ENCODE peak calls at places on chromosomes 2 and 18, in five cellular contexts. E is AG04449, A is fibroblast of mammary gland, F is cardiac muscle cell, U is A549. W is an unnamed sample.

GRCh38 chr2:101768480-101769077 is 71.1 kb downstream of the MAP4K4 start:
- DNase-seq in F (no peak), E (no peak), U (no peak), A (no peak), W (no peak)

GRCh38 chr2:121309801-121310200 is 24.8 kb upstream of the TFCP2L1 start:
- DNase-seq in U (no peak), A (peak), F (no peak), E (no peak), W (no peak)

GRCh38 chr18:9619990-9620389 is 5.6 kb upstream of the PPP4R1 start:
- DNase-seq in F (peak), A (no peak), U (no peak), E (no peak), W (no peak)

GRCh38 chr2:36963106-36963505 is 3.2 kb downstream of the STRN start:
- DNase-seq in F (no peak), E (no peak), A (no peak), U (no peak), W (no peak)

GRCh38 chr2:211062213-211062612 is 505.8 kb downstream of the CPS1 start:
- DNase-seq in A (no peak), U (no peak), E (no peak), F (no peak), W (no peak)

GRCh38 chr2:197946562-197946961 is 142.2 kb downstream of the PLCL1 start:
- DNase-seq in F (no peak), A (peak), U (no peak), E (no peak), W (no peak)

GRCh38 chr2:107529146-107529545 is 297.5 kb upstream of the RGPD4 start:
- DNase-seq in U (no peak), F (peak), A (peak), E (no peak), W (no peak)

GRCh38 chr2:231601356-231602229 is 8.9 kb downstream of the TEX44 start:
- DNase-seq in U (peak), E (no peak), A (peak), F (peak), W (peak)

GRCh38 chr2:113253453-113253852 is 25.3 kb downstream of the PAX8 start:
- DNase-seq in U (no peak), E (no peak), F (no peak), A (no peak), W (no peak)

GRCh38 chr2:133667-134593 is 87.6 kb upstream of the FAM110C start:
- DNase-seq in U (no peak), F (no peak), E (no peak), A (no peak), W (no peak)

GRCh38 chr2:235263205-235264120 is 230.4 kb upstream of the AGAP1 start:
- DNase-seq in E (peak), U (peak), A (peak), F (peak), W (peak)

GRCh38 chr2:198930170-198930569 is 527.6 kb downstream of the SATB2 start:
- DNase-seq in F (no peak), E (no peak), U (no peak), A (no peak), W (no peak)

GRCh38 chr2:37873749-37874330 is 51.2 kb upstream of the RMDN2 start:
- DNase-seq in E (no peak), U (no peak), A (no peak), F (no peak), W (no peak)

GRCh38 chr2:105929506-105929905 is 184.8 kb downstream of the NCK2 start:
- DNase-seq in E (no peak), A (peak), F (peak), U (no peak), W (no peak)

GRCh38 chr2:23669413-23670244 is 257.3 kb downstream of the ATAD2B start:
- DNase-seq in F (peak), E (no peak), U (no peak), A (peak), W (no peak)

GRCh38 chr18:49510393-49511115 is 23.5 kb upstream of the C18orf32 start:
- DNase-seq in E (no peak), A (peak), F (peak), U (peak), W (peak)

GRCh38 chr2:98479959-98480524 is 35.4 kb downstream of the INPP4A start:
- DNase-seq in F (peak), U (no peak), E (no peak), A (peak), W (no peak)

GRCh38 chr2:118430510-118431187 is 342.4 kb downstream of the INSIG2 start:
- DNase-seq in A (peak), F (peak), U (peak), E (no peak), W (no peak)

GRCh38 chr2:16553222-16553621 is 112.4 kb downstream of the CYRIA start:
- DNase-seq in F (peak), A (peak), U (peak), E (no peak), W (peak)

GRCh38 chr2:222318026-222318711 is 19.4 kb upstream of the PAX3 start:
- DNase-seq in E (no peak), U (peak), F (peak), A (peak), W (peak)

GRCh38 chr2:10271946-10272345 is 30.8 kb upstream of the HPCAL1 start:
- DNase-seq in E (no peak), A (no peak), F (no peak), U (no peak), W (no peak)

GRCh38 chr2:44934962-44935853 is 6.3 kb upstream of the SIX3 start:
- DNase-seq in U (no peak), F (no peak), E (no peak), A (no peak), W (no peak)

DNA sequence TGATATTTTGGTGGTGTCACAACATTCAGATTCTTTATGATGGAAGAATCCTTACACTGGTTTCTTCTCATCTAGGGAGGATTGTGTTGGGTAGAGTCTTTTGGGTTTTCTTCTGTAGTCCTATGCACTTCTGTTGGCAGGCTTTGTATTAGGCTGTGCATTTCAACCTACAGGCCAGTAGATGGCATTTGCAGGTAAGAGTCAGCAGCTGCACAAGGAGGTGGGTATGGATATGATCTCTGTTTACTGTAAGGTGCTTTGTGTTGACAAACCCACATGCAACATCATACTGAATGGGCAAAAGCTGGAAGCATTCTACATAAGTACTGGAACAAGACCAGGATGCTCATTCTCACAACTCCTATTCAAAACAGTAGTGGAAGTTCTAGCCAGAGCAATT is 656.8 kb downstream of the METTL4 start:
- DNase-seq in E (no peak), A (no peak), F (peak), U (peak), W (no peak)
- TF ChIP-seq CTCF in E (no peak), A (no peak), F (peak), U (peak), W (peak)

GRCh38 chr2:240565267-240566202 is 2.7 kb upstream of the RNPEPL1 start:
- DNase-seq in U (peak), F (peak), E (no peak), A (peak), W (no peak)
- TF ChIP-seq CTCF in U (no peak), F (no peak), E (no peak), A (no peak), W (no peak)

DNA sequence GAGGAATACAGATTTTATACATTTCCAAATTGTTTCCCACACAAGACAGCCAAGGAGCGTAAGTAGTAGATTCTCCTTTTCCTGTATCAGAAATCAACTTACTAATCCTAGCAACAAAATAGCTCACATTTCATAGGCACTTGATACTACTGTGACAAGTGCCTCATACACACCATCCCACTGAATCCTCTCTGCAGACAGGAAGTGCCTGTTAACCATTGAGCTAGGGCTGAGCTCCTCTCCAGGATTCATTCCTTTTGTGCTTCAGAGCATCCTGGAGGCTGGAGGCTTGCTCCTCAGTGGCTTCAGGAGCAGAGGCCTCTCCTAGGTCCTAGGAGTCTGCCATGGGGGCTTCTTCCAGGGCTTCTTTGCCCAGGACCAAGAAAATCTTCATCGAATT is 20.8 kb upstream of the ZNF396 start:
- DNase-seq in F (no peak), E (no peak), A (no peak), U (no peak), W (no peak)
- TF ChIP-seq CTCF in F (no peak), E (no peak), A (no peak), U (no peak), W (no peak)

DNA sequence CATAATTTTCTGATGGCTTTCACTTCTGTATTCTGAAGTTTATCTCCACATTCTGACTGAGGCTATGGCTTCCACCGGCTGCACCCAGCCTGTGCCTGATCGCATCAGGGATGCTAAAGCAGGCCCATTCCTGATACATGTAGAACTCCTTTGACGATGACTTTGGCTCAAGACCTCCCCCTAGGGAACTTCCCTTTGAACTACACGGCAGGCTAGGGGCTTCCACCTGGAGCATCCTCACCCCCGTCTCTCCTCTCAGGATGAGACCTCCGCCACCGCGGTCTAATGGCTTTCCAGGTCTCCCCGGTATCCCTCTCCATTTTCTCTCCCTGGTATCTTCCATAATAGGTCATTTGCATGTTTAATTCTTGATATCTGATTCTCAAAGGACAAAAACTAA is 214.9 kb upstream of the CHST9 start:
- DNase-seq in A (no peak), F (no peak), E (no peak), U (no peak), W (no peak)
- TF ChIP-seq CTCF in A (no peak), F (no peak), E (no peak), U (no peak), W (no peak)

GRCh38 chr2:166900700-166901099 is 12.4 kb downstream of the XIRP2 start:
- DNase-seq in E (no peak), A (peak), U (no peak), F (peak), W (no peak)
- TF ChIP-seq CTCF in E (peak), A (peak), U (no peak), F (peak), W (peak)

GRCh38 chr2:116094196-116094595 is 1651.8 kb downstream of the DPP10 start:
- DNase-seq in F (no peak), A (no peak), E (no peak), U (no peak), W (no peak)

GRCh38 chr2:116095636-116096035 is 1653.2 kb downstream of the DPP10 start:
- DNase-seq in U (no peak), E (no peak), F (no peak), A (no peak), W (no peak)

GRCh38 chr2:116098049-116098448 is 1655.6 kb downstream of the DPP10 start:
- DNase-seq in F (no peak), U (no peak), A (no peak), E (no peak), W (no peak)
- TF ChIP-seq CTCF in F (no peak), U (no peak), A (no peak), E (no peak), W (no peak)